ENCODE peak calls at places on chromosomes 5 and 9, in eight cellular contexts. R is ascending aorta, H is stomach, X is ovary, N is heart right ventricle, W is epithelial cell of esophagus, Y is cardiac fibroblast, S is heart left ventricle. K is an unnamed sample.

GRCh38 chr5:434443-435146 is 8.4 kb upstream of the EXOC3 start:
- DNase-seq in Y (no peak), S (peak), H (no peak), N (no peak), R (peak), X (no peak), W (no peak), K (no peak)

GRCh38 chr9:136028760-136029470 is 66.2 kb downstream of the NACC2 start:
- DNase-seq in N (no peak), X (no peak), S (no peak), H (no peak), Y (no peak), R (peak), W (no peak), K (no peak)

GRCh38 chr5:76291305-76292077 is 111.6 kb upstream of the IQGAP2 start:
- DNase-seq in S (no peak), H (peak), X (no peak), W (peak), R (no peak), N (no peak), Y (no peak), K (no peak)

GRCh38 chr9:115952667-115953316 is 200.8 kb upstream of the PAPPA start:
- DNase-seq in Y (peak), X (no peak), H (no peak), N (no peak), W (peak), S (no peak), R (no peak), K (peak)

GRCh38 chr9:98356953-98357352 is 101.5 kb upstream of the TBC1D2 start:
- DNase-seq in H (no peak), N (no peak), S (no peak), W (peak), X (no peak), Y (peak), R (no peak), K (peak)

GRCh38 chr9:134600836-134601638 is 40.6 kb upstream of the COL5A1 start:
- DNase-seq in R (no peak), H (no peak), X (no peak), W (no peak), Y (no peak), N (no peak), S (no peak), K (no peak)

GRCh38 chr5:11619339-11620028 is 284.8 kb downstream of the CTNND2 start:
- DNase-seq in Y (no peak), R (no peak), N (no peak), W (peak), H (no peak), S (no peak), X (no peak), K (peak)

GRCh38 chr9:130143279-130143893 is 28.8 kb upstream of the NCS1 start:
- DNase-seq in W (peak), N (no peak), R (no peak), Y (no peak), X (no peak), H (no peak), S (no peak), K (no peak)

GRCh38 chr5:75324791-75325190 is 12.2 kb upstream of the HMGCR start:
- DNase-seq in H (no peak), N (no peak), X (no peak), Y (no peak), R (no peak), W (no peak), S (no peak), K (no peak)

GRCh38 chr5:101364469-101364868 is 461.4 kb upstream of the ST8SIA4 start:
- DNase-seq in Y (no peak), S (no peak), R (no peak), X (no peak), W (no peak), H (no peak), N (no peak), K (no peak)

GRCh38 chr9:130100681-130101080 is 47.0 kb downstream of the GPR107 start:
- DNase-seq in S (no peak), N (no peak), Y (no peak), X (no peak), W (no peak), H (no peak), R (no peak), K (no peak)

GRCh38 chr5:172588380-172588779 is 52.7 kb upstream of the NEURL1B start:
- DNase-seq in S (no peak), R (no peak), W (no peak), N (no peak), H (no peak), X (no peak), Y (no peak), K (no peak)

GRCh38 chr5:72106922-72107873 is at the start of gene MAP1B:
- DNase-seq in H (no peak), S (peak), W (peak), N (peak), Y (peak), R (peak), X (peak), K (peak)

GRCh38 chr5:107676702-107677101 is 6.0 kb upstream of the EFNA5 start:
- DNase-seq in Y (no peak), W (no peak), X (no peak), S (no peak), H (no peak), N (no peak), R (no peak), K (no peak)

GRCh38 chr5:112388010-112388553 is 31.0 kb downstream of the EPB41L4A start:
- DNase-seq in H (no peak), R (no peak), N (no peak), Y (no peak), S (no peak), X (no peak), W (peak), K (no peak)

GRCh38 chr9:90847971-90848370 is 46.4 kb downstream of the SYK start:
- DNase-seq in W (no peak), N (no peak), R (no peak), S (no peak), Y (no peak), X (no peak), H (no peak), K (no peak)

GRCh38 chr5:152247850-152248385 is 157.2 kb downstream of the NMUR2 start:
- DNase-seq in X (no peak), R (no peak), S (no peak), Y (no peak), W (no peak), H (no peak), N (no peak), K (no peak)

GRCh38 chr5:167973126-167973525 is 318.3 kb upstream of the WWC1 start:
- DNase-seq in R (no peak), W (no peak), H (no peak), N (no peak), S (no peak), X (no peak), Y (no peak), K (no peak)

GRCh38 chr5:167971706-167972105 is 319.7 kb upstream of the WWC1 start:
- DNase-seq in Y (no peak), H (no peak), N (no peak), W (no peak), X (no peak), R (no peak), S (no peak), K (no peak)

GRCh38 chr5:167968784-167969183 is 322.7 kb upstream of the WWC1 start:
- DNase-seq in H (no peak), X (no peak), W (no peak), R (no peak), N (no peak), Y (no peak), S (no peak), K (no peak)

GRCh38 chr5:167967494-167968180 is 323.8 kb upstream of the WWC1 start:
- DNase-seq in S (no peak), X (no peak), Y (no peak), H (no peak), R (no peak), N (no peak), W (no peak), K (no peak)

GRCh38 chr5:167970002-167970401 is 321.4 kb upstream of the WWC1 start:
- DNase-seq in X (no peak), H (no peak), S (no peak), Y (peak), R (no peak), W (no peak), N (no peak), K (peak)
- TF ChIP-seq CTCF in X (no peak), H (no peak), S (no peak), Y (no peak), R (no peak), W (no peak), N (no peak), K (peak)

GRCh38 chr5:33479321-33479720 is 38.6 kb downstream of the TARS1 start:
- DNase-seq in R (no peak), X (no peak), W (no peak), Y (no peak), H (no peak), N (no peak), S (no peak), K (no peak)
- H3K4me3 ChIP-seq in R (no peak), X (no peak), W (no peak), Y (no peak), H (no peak), N (no peak), S (no peak), K (no peak)

GRCh38 chr5:141951341-141951781 is 6.6 kb downstream of the PCDH12 start:
- DNase-seq in R (no peak), X (no peak), Y (peak), S (peak), N (no peak), H (no peak), W (no peak), K (no peak)
- TF ChIP-seq CTCF in R (no peak), X (no peak), Y (peak), S (peak), N (no peak), H (no peak), W (peak), K (peak)

DNA sequence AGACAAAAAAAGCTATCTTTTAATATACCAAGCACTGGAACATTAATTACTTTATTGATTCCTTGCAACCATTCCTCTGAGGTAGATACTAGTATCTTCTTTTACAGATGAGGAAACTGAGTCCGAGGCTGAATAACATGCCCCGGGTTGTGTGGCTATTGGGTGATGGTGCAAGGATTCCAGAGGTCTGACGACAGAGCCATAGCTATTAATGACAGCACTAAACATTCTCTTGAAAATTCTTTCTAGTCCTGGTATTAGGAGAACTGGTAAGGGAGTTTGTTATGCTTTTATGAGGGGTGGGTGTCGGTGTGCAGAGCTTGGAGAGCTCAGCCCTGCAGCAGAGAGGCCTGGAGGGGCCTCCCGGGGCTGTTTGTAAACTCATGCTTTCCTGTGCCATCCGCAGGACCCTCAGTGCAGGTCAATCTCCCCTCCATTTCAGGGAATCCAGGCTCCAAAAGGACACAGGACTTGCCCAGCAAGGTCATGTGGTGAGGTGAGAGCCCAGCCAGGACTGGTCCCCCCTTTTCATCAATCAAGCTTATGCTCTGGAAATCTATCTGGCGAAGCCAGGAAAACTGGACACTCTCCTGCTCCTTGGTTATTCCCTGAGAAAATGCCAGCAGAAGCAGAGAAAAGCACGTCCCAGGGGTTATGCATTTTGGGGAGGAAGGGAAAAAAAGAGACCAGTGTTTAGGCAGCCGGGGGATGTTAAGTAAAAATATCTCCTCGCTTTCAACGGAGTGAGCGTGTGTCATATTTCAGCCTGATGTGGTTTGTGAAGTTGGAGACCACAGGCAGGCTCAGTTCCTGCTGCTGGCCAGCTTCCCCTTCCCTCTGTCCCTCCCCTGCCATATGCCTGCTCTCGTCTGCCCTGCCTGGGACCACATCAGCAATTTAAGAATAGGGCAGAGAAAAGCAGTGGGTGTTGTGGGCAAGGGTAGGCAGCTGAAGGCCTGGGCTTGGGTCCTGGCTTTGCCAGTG is 3.7 kb downstream of the GSN start:
- DNase-seq in W (no peak), S (peak), H (no peak), N (no peak), R (no peak), Y (peak), X (peak), K (peak)
- H3K4me3 ChIP-seq in W (no peak), S (no peak), H (peak), N (peak), R (peak), Y (no peak), X (no peak), K (no peak)

DNA sequence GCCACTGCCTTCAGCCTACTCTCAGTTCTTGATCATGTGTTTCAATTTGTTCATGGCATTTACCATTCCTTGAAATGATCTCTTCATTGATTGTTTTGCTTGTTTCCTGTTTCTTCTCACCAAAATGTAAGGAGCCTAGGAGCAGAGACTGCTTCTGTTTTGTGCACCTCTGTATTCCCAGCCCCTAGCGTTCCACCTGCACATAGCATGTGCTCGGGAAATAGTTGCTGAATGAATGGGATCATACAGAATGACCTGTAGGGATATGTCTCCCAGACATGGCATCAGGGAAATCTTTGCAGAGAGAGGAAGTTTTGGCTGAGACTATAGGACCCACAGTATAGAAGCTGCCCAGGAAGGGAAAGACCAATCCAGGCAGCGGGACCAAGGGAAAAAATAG is 6.2 kb upstream of the CERCAM start:
- DNase-seq in Y (no peak), H (no peak), N (no peak), R (no peak), W (no peak), X (no peak), S (no peak), K (no peak)
- TF ChIP-seq CTCF in Y (peak), H (no peak), N (no peak), R (no peak), W (peak), X (no peak), S (no peak), K (peak)

GRCh38 chr9:113057193-113057592 is 669 bp upstream of the ZFP37 start:
- DNase-seq in X (no peak), H (no peak), R (no peak), S (no peak), Y (no peak), N (no peak), W (no peak), K (no peak)
- H3K4me3 ChIP-seq in X (peak), H (peak), R (peak), S (peak), Y (peak), N (peak), W (peak), K (peak)

K was measured in astrocyte of the spinal cord.